ENCODE peak calls at places on chromosome 3, in four cellular contexts. Q is GM12878, C is GM12891, G is K562. K is an unnamed sample.

GRCh38 chr3:150150633-150151032 is 179.9 kb upstream of the PFN2 start:
- DNase-seq in C (no peak), G (no peak), Q (no peak), K (no peak)

GRCh38 chr3:141146979-141147470 is 84.6 kb upstream of the PXYLP1 start:
- DNase-seq in Q (no peak), G (no peak), C (no peak), K (no peak)

GRCh38 chr3:124700880-124701684 is 29.2 kb upstream of the UMPS start:
- DNase-seq in C (no peak), Q (no peak), G (no peak), K (no peak)

GRCh38 chr3:147118611-147119010 is 287.7 kb downstream of the ZIC4 start:
- DNase-seq in C (no peak), Q (no peak), G (no peak), K (no peak)

GRCh38 chr3:177626014-177626413 is 428.7 kb upstream of the TBL1XR1 start:
- DNase-seq in Q (no peak), G (no peak), C (no peak), K (no peak)

GRCh38 chr3:104323226-104323625 is 1043.5 kb upstream of the ALCAM start:
- DNase-seq in G (no peak), Q (no peak), C (no peak), K (no peak)

GRCh38 chr3:66923991-66924390 is 74.1 kb upstream of the KBTBD8 start:
- DNase-seq in G (no peak), C (no peak), Q (no peak), K (no peak)

GRCh38 chr3:157347577-157348303 is 88.9 kb upstream of the PTX3 start:
- DNase-seq in C (no peak), G (peak), Q (no peak), K (no peak)

GRCh38 chr3:57298041-57298440 is 5.6 kb upstream of the ASB14 start:
- DNase-seq in C (no peak), Q (no peak), G (no peak), K (no peak)

GRCh38 chr3:20462723-20463122 is 276.7 kb upstream of the SGO1 start:
- DNase-seq in G (no peak), Q (no peak), C (no peak), K (no peak)

GRCh38 chr3:134462236-134463059 is 23.3 kb downstream of the ANAPC13 start:
- DNase-seq in Q (no peak), G (no peak), C (no peak), K (no peak)

GRCh38 chr3:172675371-172676193 is 35.3 kb downstream of the NCEH1 start:
- DNase-seq in G (peak), Q (no peak), C (no peak), K (peak)

GRCh38 chr3:125067225-125067624 is 11.4 kb upstream of the HEG1 start:
- DNase-seq in G (no peak), C (no peak), Q (no peak), K (no peak)

GRCh38 chr3:94694894-94695293 is 632.0 kb downstream of the NSUN3 start:
- DNase-seq in G (no peak), C (no peak), Q (no peak), K (no peak)

GRCh38 chr3:170055209-170055608 is 17.4 kb downstream of the GPR160 start:
- DNase-seq in G (no peak), C (no peak), Q (peak), K (no peak)

DNA sequence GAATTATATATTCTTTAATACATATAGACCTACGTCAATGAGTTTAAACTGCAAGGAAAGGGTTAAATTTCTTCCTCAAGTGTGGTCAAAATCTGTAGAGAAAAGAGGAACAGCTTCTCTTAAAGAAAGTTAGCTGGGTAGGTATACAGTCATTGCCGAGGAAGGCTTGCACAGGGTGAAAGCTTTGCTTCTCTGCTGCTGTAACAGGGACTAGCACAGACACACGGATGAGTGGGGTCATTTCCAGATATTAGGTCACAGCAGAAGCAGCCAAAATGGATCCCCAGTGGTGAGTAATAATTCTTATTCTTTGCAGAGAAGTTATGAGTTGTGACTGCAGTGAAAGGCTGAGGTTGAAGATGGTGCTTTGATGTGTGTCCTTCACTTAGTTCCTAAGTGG is at the start of gene CD86:
- DNase-seq in G (no peak), Q (peak), C (peak), K (peak)
- TF ChIP-seq SPI1 in G (no peak), Q (peak), C (peak), K (peak)

DNA sequence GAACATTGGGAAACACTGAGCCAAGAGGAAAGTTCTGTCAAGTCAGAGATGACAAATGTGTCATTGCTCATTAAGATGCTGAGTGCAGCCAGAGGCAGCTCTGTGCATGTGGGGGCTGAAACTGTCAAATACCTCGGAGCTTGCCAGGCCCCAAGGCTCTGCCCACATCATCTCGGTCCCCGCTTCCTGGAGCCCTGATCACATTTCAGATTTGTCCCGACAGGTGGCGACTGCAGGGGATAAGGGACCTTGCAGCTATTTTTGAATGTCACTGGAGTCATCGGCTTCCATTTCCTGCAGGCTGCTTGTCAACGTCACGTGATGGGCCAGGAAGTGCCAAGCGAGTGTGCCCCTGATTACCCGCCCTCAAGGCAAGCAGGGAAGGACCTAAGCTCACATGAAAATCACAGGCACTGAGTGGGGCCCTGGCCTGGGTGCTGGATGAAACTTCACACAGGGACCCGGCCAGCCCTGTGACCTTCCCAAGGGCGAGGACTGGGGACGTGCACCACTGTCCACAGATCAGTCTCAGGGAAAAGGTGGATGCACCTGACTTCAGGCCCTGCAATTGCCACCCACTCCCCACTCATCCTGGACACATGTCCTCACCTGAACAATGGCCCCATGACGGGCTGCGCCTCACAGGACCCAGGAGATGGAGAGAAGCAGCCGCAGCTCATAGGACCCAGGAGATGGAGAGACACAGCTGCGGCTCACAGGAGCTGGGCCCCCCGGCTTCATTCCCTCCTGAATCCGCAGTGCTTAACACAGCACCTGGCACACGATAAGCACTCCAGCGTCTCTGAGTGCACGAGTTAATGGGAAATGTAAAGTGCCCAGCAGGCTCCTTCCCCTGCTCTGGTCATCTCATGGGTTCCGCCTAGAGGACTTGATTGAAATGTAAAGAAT is 73.4 kb downstream of the NUP210 start:
- DNase-seq in G (no peak), C (peak), Q (no peak), K (no peak)
- TF ChIP-seq POLR2AphosphoS5 in G (no peak), C (no peak), Q (no peak), K (no peak)

GRCh38 chr3:132661120-132661519 is 991 bp downstream of the UBA5 start:
- DNase-seq in Q (no peak), C (no peak), G (no peak), K (no peak)
- TF ChIP-seq SPI1 in Q (no peak), C (no peak), G (no peak), K (no peak)

DNA sequence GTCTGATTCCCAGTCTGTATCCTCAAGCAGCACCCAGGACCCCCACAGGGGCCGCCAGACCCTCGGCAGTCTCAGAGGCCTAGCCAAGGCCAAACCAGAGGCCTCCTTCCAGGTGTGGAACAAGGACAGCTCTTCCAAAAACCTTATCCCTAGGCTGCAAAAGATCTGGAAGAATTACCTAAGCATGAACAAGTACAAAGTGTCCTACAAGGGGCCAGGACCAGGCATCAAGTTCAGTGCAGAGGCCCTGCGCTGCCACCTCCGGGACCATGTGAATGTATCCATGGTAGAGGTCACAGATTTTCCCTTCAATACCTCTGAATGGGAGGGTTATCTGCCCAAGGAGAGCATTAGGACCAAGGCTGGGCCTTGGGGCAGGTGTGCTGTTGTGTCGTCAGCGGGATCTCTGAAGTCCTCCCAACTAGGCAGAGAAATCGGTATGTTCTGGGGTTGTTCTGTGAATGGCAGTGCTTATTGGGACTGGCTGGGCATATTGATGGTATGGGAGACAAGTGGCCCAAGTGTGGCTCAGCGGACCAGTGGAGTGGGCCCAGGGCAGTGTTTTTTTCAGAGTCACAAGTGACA is 96.3 kb downstream of the RPL39L start:
- DNase-seq in G (no peak), C (no peak), Q (no peak), K (no peak)
- TF ChIP-seq POLR2AphosphoS5 in G (no peak), C (no peak), Q (peak), K (no peak)

GRCh38 chr3:46558184-46559029 is 7.7 kb downstream of the LRRC2 start:
- DNase-seq in C (peak), Q (peak), G (peak), K (peak)
- TF ChIP-seq SPI1 in C (no peak), Q (no peak), G (no peak), K (peak)

GRCh38 chr3:27431116-27431515 is 53.1 kb downstream of the SLC4A7 start:
- DNase-seq in G (no peak), C (no peak), Q (no peak), K (no peak)
- TF ChIP-seq POLR2AphosphoS5 in G (no peak), C (no peak), Q (no peak), K (no peak)

DNA sequence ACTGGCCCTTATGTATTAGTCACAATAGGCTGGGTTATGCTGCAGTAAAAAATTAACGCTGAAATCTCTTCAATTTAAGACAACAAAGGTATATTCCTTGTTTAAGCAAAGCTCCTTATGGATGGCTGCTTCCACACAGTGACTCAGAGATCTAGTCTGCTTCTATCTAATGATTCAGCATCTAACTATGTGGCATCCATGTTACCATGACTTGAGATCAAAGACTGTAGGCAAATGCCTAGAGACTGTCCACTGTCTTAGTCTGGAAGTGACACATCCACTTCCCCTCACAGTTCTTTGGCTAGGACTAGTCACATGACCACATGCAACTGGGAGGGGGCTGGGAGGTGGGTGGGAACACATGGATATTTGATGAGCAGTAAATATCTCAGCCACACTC is 61.3 kb upstream of the PSMD6 start:
- DNase-seq in G (no peak), Q (no peak), C (no peak), K (no peak)
- TF ChIP-seq SPI1 in G (no peak), Q (no peak), C (no peak), K (no peak)

GRCh38 chr3:130291148-130291547 is 54.3 kb upstream of the COL6A5 start:
- DNase-seq in Q (no peak), C (no peak), G (no peak), K (no peak)

GRCh38 chr3:130293247-130293646 is 52.2 kb upstream of the COL6A5 start:
- DNase-seq in C (no peak), G (no peak), Q (no peak), K (no peak)

GRCh38 chr3:130288670-130289069 is 56.8 kb upstream of the COL6A5 start:
- DNase-seq in Q (no peak), G (no peak), C (no peak), K (no peak)
- TF ChIP-seq POLR2AphosphoS5 in Q (no peak), G (no peak), C (no peak), K (no peak)